ENCODE peak calls at places on chromosomes 5 and 9, in nine cellular contexts. O is mucosa of descending colon, D is neural crest cell, L is HFF-Myc, Z is thoracic aorta, M is osteoblast, S is Panc1, W is GM20000, G is lung. J is an unnamed sample.

GRCh38 chr5:16693879-16694278 is 77.1 kb upstream of the RETREG1 start:
- DNase-seq in O (no peak), D (no peak), L (peak), Z (no peak), M (no peak), S (no peak), W (no peak), G (no peak), J (no peak)

GRCh38 chr9:21833090-21833801 is 30.8 kb downstream of the MTAP start:
- DNase-seq in O (no peak), D (no peak), L (no peak), Z (no peak), M (no peak), S (no peak), W (peak), G (no peak), J (no peak)

GRCh38 chr5:73605223-73606087 is 20.5 kb upstream of the ARHGEF28 start:
- DNase-seq in O (peak), D (no peak), L (no peak), Z (no peak), M (no peak), S (no peak), W (no peak), G (no peak), J (no peak)

GRCh38 chr9:18707489-18708210 is 233.7 kb downstream of the ADAMTSL1 start:
- DNase-seq in O (no peak), D (no peak), L (no peak), Z (no peak), M (peak), S (no peak), W (no peak), G (no peak), J (no peak)

GRCh38 chr9:88533951-88534455 is 975 bp upstream of the NXNL2 start:
- DNase-seq in O (peak), D (no peak), L (no peak), Z (no peak), M (no peak), S (no peak), W (no peak), G (peak), J (peak)

GRCh38 chr5:127933348-127933747 is 150.2 kb upstream of the SLC12A2 start:
- DNase-seq in O (no peak), D (no peak), L (no peak), Z (no peak), M (peak), S (no peak), W (no peak), G (no peak), J (no peak)

GRCh38 chr5:138385660-138386059 is 33.2 kb downstream of the KDM3B start:
- DNase-seq in O (no peak), D (no peak), L (no peak), Z (no peak), M (peak), S (no peak), W (no peak), G (no peak), J (no peak)

GRCh38 chr5:18882162-18882561 is 1105.8 kb downstream of the CDH18 start:
- DNase-seq in O (no peak), D (no peak), L (no peak), Z (no peak), M (no peak), S (no peak), W (no peak), G (no peak), J (no peak)

GRCh38 chr9:19577411-19577810 is 168.6 kb downstream of the ACER2 start:
- DNase-seq in O (no peak), D (no peak), L (no peak), Z (no peak), M (no peak), S (no peak), W (no peak), G (no peak), J (no peak)

GRCh38 chr9:106745457-106745856 is 117.5 kb upstream of the ZNF462 start:
- DNase-seq in O (no peak), D (no peak), L (no peak), Z (no peak), M (peak), S (no peak), W (no peak), G (no peak), J (no peak)
- TF ChIP-seq CTCF in O (no peak), D (no peak), L (no peak), Z (no peak), M (no peak), S (no peak), W (no peak), G (no peak), J (no peak)

GRCh38 chr5:149853019-149853648 is 91.5 kb downstream of the PDE6A start:
- DNase-seq in O (peak), D (peak), L (peak), Z (peak), M (peak), S (peak), W (peak), G (peak), J (peak)

GRCh38 chr5:149857499-149857898 is 87.1 kb downstream of the PDE6A start:
- DNase-seq in O (peak), D (no peak), L (no peak), Z (peak), M (no peak), S (no peak), W (no peak), G (peak), J (no peak)

GRCh38 chr5:149854881-149855280 is 89.7 kb downstream of the PDE6A start:
- DNase-seq in O (no peak), D (no peak), L (no peak), Z (no peak), M (no peak), S (no peak), W (no peak), G (no peak), J (no peak)

GRCh38 chr5:149853701-149854100 is 90.9 kb downstream of the PDE6A start:
- DNase-seq in O (no peak), D (no peak), L (no peak), Z (no peak), M (no peak), S (no peak), W (no peak), G (no peak), J (peak)

DNA sequence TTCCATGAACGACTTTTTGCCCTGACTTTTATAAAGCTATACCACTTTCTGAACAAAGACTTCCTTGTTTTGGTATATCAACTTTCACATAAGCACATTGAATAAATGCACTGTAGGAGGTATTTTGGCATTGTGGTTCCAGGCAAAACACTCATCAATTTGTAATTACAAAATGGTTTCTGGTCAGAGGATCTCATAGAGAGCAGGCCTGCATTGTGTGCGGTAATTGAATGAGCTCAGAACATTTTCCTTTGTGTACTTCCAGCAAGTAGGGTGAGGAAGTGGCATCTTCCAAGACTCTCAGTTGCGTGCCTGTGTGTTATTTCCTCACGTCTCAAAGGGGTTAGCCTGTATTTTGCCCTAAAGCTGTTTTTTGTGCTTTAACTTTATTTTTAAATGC is 89.2 kb downstream of the PDE6A start:
- DNase-seq in O (no peak), D (no peak), L (no peak), Z (no peak), M (no peak), S (no peak), W (no peak), G (no peak), J (no peak)
- TF ChIP-seq CTCF in O (no peak), D (no peak), L (no peak), Z (no peak), M (no peak), S (no peak), W (no peak), G (no peak), J (no peak)

GRCh38 chr5:177508217-177508611 is 1.4 kb downstream of the DOK3 start:
- DNase-seq in O (no peak), D (no peak), L (no peak), Z (no peak), M (no peak), S (no peak), W (no peak), G (no peak), J (no peak)

GRCh38 chr5:177508837-177509236 is 789 bp downstream of the DOK3 start:
- DNase-seq in O (no peak), D (no peak), L (no peak), Z (no peak), M (no peak), S (no peak), W (peak), G (no peak), J (no peak)

GRCh38 chr5:177509361-177509951 is at the start of gene DOK3:
- DNase-seq in O (peak), D (no peak), L (no peak), Z (no peak), M (no peak), S (no peak), W (peak), G (peak), J (no peak)

GRCh38 chr5:177507165-177507564 is 2.5 kb downstream of the DOK3 start:
- DNase-seq in O (no peak), D (no peak), L (no peak), Z (no peak), M (no peak), S (no peak), W (no peak), G (no peak), J (no peak)

DNA sequence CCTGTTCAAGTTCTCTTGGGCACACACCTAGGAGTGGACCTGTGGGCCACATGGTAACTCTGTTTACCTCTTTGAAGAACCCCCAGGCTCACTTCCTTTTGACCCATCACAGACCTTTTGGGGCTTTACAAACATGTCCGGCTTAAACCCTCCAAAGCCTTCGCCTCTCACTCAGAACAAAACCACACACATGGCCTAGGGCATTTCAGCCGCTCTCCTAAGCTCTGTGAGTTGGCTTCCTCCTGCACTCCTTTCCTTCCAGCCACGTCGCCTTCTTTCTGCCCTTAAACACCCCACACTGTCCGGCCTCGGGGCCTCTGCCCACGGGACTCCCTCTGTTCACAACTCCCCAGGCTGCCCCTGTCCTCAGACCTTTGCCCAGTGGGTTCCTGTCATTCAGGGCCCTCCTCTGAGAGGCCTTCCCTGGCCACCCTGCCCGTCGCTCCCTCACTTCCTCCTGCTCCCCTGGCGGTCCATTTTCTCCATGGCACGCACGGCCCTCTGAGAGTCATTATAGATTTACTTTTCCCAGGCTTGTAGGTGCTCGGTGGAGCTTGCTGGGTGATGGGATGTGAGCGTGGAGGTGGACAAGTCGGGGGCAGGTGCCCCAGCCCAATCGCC is 1.9 kb downstream of the DOK3 start:
- DNase-seq in O (no peak), D (no peak), L (no peak), Z (no peak), M (no peak), S (no peak), W (no peak), G (no peak), J (no peak)
- TF ChIP-seq CTCF in O (no peak), D (no peak), L (no peak), Z (no peak), M (no peak), S (no peak), W (peak), G (no peak), J (no peak)

DNA sequence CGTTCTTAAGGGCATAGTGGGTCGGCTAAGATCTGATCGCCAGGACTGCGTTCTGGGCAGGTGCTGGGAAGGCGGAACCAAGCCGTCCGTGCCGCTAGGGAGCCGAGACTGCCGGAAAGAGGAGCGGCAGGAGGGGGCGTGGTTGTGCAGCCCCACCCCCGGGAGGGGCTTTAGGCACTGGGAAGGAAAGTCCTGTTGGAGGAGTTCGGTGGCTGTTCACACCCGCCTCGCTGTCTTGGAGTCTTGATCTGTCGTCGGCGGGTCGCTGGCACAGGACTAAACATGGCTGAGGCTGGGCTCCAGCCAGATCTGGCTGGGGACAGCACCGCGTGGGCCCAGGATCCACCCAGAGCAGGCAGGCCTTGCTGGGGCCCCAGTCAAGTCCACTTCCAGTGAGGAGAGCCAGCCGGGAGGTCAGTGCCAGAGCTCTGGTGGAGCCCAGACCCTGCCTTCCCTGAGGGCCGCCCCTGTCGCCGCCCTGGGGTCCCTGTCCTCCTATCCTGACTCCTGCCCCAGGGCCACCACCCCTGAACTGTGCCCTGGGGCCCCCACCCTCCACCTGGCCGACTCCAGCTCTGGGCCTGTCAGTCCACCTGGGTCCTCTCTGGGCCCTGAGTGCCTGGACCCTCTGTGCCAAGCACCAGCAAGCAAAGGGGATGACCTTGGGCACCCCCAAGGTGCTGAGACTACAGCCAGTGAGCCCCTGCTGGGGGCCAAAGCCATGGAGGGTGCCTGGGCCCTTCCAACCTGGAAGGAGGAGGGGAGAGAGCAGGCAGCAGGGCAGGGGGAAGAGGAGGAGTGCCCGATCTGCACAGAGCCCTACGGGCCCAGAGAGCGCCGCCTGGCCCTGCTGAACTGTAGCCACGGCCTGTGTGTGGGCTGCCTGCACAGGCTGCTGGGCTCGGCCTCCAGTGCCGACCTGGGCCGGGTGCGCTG is 4.5 kb downstream of the RNF208 start:
- DNase-seq in O (peak), D (no peak), L (no peak), Z (no peak), M (no peak), S (no peak), W (no peak), G (peak), J (no peak)
- TF ChIP-seq CTCF in O (no peak), D (no peak), L (no peak), Z (no peak), M (no peak), S (peak), W (no peak), G (no peak), J (no peak)

GRCh38 chr5:54094706-54095105 is 215.7 kb downstream of the ARL15 start:
- DNase-seq in O (no peak), D (no peak), L (no peak), Z (no peak), M (no peak), S (no peak), W (no peak), G (no peak), J (no peak)

GRCh38 chr5:54095969-54096368 is 214.4 kb downstream of the ARL15 start:
- DNase-seq in O (no peak), D (no peak), L (no peak), Z (no peak), M (no peak), S (no peak), W (no peak), G (no peak), J (no peak)

GRCh38 chr5:54093861-54094260 is 216.5 kb downstream of the ARL15 start:
- DNase-seq in O (no peak), D (no peak), L (no peak), Z (no peak), M (no peak), S (no peak), W (peak), G (no peak), J (no peak)

GRCh38 chr5:54093081-54093492 is 217.3 kb downstream of the ARL15 start:
- DNase-seq in O (no peak), D (no peak), L (no peak), Z (no peak), M (no peak), S (no peak), W (no peak), G (no peak), J (no peak)

DNA sequence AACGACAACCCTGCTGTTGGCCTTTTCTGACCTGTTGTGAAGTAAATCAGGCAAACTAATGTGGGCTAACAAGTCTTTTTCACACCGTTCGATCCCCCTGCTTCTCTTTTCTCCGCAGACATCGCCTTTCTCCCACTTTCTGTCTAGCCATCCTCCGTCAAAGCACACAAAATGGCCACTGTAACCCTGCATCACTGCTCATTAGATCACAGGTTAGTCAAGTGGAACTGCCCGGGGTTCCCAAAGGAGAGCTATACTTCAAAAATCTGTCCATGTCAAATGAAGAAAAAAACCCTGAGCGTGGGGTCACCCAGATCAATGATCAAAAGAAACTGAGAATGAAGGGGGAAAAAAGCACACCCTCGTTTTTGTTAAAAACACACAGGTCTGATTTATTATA is 212.1 kb downstream of the ARL15 start:
- DNase-seq in O (no peak), D (peak), L (no peak), Z (no peak), M (no peak), S (no peak), W (no peak), G (no peak), J (peak)
- TF ChIP-seq CTCF in O (no peak), D (no peak), L (no peak), Z (no peak), M (no peak), S (no peak), W (no peak), G (no peak), J (no peak)

GRCh38 chr9:114140850-114141249 is 14.5 kb upstream of the COL27A1 start:
- DNase-seq in O (no peak), D (no peak), L (no peak), Z (no peak), M (no peak), S (no peak), W (no peak), G (no peak), J (no peak)

GRCh38 chr9:114139061-114139460 is 16.3 kb upstream of the COL27A1 start:
- DNase-seq in O (no peak), D (no peak), L (no peak), Z (no peak), M (no peak), S (no peak), W (no peak), G (no peak), J (no peak)

GRCh38 chr9:114140401-114140800 is 14.9 kb upstream of the COL27A1 start:
- DNase-seq in O (no peak), D (no peak), L (no peak), Z (no peak), M (no peak), S (no peak), W (no peak), G (no peak), J (no peak)

GRCh38 chr9:114137831-114138230 is 17.5 kb upstream of the COL27A1 start:
- DNase-seq in O (no peak), D (no peak), L (no peak), Z (no peak), M (no peak), S (no peak), W (no peak), G (no peak), J (no peak)

DNA sequence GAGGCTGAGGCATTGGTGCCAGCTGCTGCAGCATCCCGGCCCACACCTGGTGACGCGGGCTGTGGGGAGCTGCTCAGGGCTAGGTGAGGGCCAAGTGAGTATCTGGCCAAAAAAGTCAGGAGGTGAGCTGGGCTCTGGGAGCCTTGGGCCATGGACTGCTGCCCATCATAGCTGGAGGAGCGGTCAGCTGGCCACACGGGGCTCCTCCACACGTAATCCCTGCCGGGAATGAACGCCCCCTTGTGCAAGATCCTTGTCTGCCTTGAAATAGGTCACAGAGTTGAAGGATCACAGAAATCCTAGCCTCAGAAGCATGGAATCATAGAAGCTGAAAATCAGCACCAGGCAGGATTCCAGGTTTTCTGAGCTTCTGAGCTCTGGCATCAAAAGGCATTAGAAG is 16.8 kb upstream of the COL27A1 start:
- DNase-seq in O (no peak), D (no peak), L (no peak), Z (no peak), M (no peak), S (no peak), W (no peak), G (peak), J (no peak)
- TF ChIP-seq CTCF in O (no peak), D (no peak), L (no peak), Z (no peak), M (no peak), S (no peak), W (no peak), G (no peak), J (no peak)

DNA sequence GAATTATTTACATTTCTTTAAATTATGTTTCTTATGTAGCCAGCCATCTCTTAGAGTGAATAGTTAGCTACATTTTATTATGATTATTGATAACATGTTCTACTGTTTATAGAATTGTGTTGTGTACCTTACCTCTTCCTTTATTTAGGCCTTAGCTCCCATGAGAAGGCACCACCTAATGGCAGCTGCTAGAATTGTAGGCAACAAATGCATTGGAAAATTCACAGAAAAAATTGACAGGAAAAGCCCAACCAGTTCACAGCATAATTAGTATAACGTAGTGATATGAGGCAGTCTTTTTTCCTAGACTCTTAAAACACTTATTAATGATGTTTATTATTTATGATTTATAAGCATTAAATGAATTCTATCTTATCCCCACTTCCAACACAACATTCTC is 175.8 kb downstream of the WDR70 start:
- DNase-seq in O (peak), D (no peak), L (no peak), Z (no peak), M (no peak), S (no peak), W (peak), G (no peak), J (no peak)
- TF ChIP-seq CTCF in O (no peak), D (peak), L (peak), Z (no peak), M (peak), S (peak), W (peak), G (no peak), J (peak)